ENCODE peak calls at places on chromosome 4, in four cellular contexts. K is IMR-90; Q is activated CD4-positive, alpha-beta T cell treated with anti-CD3 and anti-CD28 coated beads, Interleukin-2, amount 10 ng/mL, durations not matched to agents 24 days and 14 days; S is left lung. J is an unnamed sample.

GRCh38 chr4:164012396-164013027 is 518.0 kb downstream of the TMA16 start:
- DNase-seq in K (no peak), Q (no peak), S (no peak), J (no peak)

GRCh38 chr4:179399054-179399782 is 1957.0 kb upstream of the AGA start:
- DNase-seq in K (no peak), Q (no peak), S (no peak), J (no peak)

GRCh38 chr4:184756399-184756798 is 22.5 kb upstream of the CENPU start:
- DNase-seq in K (peak), Q (no peak), S (no peak), J (no peak)

GRCh38 chr4:7705062-7705461 is 234.6 kb downstream of the AFAP1 start:
- DNase-seq in K (no peak), Q (no peak), S (no peak), J (no peak)

GRCh38 chr4:15931451-15932210 is 6.9 kb downstream of the FGFBP1 start:
- DNase-seq in K (no peak), Q (no peak), S (no peak), J (no peak)

GRCh38 chr4:168604496-168605373 is 107.9 kb downstream of the PALLD start:
- DNase-seq in K (peak), Q (no peak), S (no peak), J (no peak)

GRCh38 chr4:4524364-4524763 is 17.5 kb downstream of the STX18 start:
- DNase-seq in K (peak), Q (peak), S (no peak), J (no peak)

GRCh38 chr4:86586160-86586572 is 7.9 kb upstream of the PTPN13 start:
- DNase-seq in K (no peak), Q (no peak), S (no peak), J (no peak)

GRCh38 chr4:15586046-15586445 is 69.1 kb downstream of the FBXL5 start:
- DNase-seq in K (no peak), Q (no peak), S (no peak), J (no peak)